ENCODE peak calls at places on chromosomes 2 and 18, in six cellular contexts. S is left ventricle myocardium inferior, Q is WERI-Rb-1, N is gastrocnemius medialis, H is cardiac fibroblast, Y is fibroblast of lung. K is an unnamed sample.

GRCh38 chr2:128293870-128294455 is 24.7 kb downstream of the HS6ST1 start:
- DNase-seq in S (no peak), Q (no peak), N (no peak), H (no peak), Y (no peak), K (no peak)

GRCh38 chr2:38613849-38614213 is 11.1 kb upstream of the HNRNPLL start:
- DNase-seq in S (no peak), Q (no peak), N (no peak), H (no peak), Y (no peak), K (no peak)

GRCh38 chr2:189254268-189254883 is 74.8 kb upstream of the COL5A2 start:
- DNase-seq in S (peak; percentile 18), Q (no peak), N (peak; percentile 57), H (peak; percentile 81), Y (peak; percentile 81), K (peak; percentile 16)

GRCh38 chr18:37570336-37570930 is 4.8 kb upstream of the CELF4 start:
- DNase-seq in S (no peak), Q (peak; percentile 24), N (no peak), H (no peak), Y (no peak), K (no peak)

GRCh38 chr2:102103992-102104871 is 38.3 kb upstream of the IL1R1 start:
- DNase-seq in S (peak; percentile 62), Q (no peak), N (peak; percentile 84), H (peak; percentile 99), Y (peak; percentile 93), K (no peak)

GRCh38 chr2:129061079-129061785 is 742.6 kb upstream of the HS6ST1 start:
- DNase-seq in S (no peak), Q (no peak), N (no peak), H (peak; percentile 86), Y (peak; percentile 79), K (no peak)

GRCh38 chr2:70928366-70928765 is 7.3 kb upstream of the ATP6V1B1 start:
- DNase-seq in S (no peak), Q (no peak), N (no peak), H (no peak), Y (no peak), K (no peak)

GRCh38 chr2:21263622-21264021 is 139.9 kb downstream of the TDRD15 start:
- DNase-seq in S (no peak), Q (no peak), N (no peak), H (no peak), Y (no peak), K (no peak)

GRCh38 chr2:186126181-186126580 is 359.9 kb upstream of the ZC3H15 start:
- DNase-seq in S (no peak), Q (no peak), N (no peak), H (no peak), Y (peak; percentile 8), K (no peak)

GRCh38 chr2:10304458-10305253 is 2.0 kb downstream of the HPCAL1 start:
- DNase-seq in S (no peak), Q (no peak), N (no peak), H (no peak), Y (no peak), K (no peak)

GRCh38 chr2:10302479-10303173 is at the start of gene HPCAL1:
- DNase-seq in S (peak; percentile 90), Q (peak; percentile 93), N (peak; percentile 73), H (peak; percentile 88), Y (peak; percentile 80), K (peak; percentile 91)

GRCh38 chr2:10305254-10305635 is 2.5 kb downstream of the HPCAL1 start:
- DNase-seq in S (no peak), Q (no peak), N (no peak), H (peak; percentile 22), Y (peak; percentile 42), K (no peak)

GRCh38 chr2:10303174-10303633 is 500 bp downstream of the HPCAL1 start:
- DNase-seq in S (no peak), Q (no peak), N (no peak), H (no peak), Y (peak; percentile 21), K (peak; percentile 37)

DNA sequence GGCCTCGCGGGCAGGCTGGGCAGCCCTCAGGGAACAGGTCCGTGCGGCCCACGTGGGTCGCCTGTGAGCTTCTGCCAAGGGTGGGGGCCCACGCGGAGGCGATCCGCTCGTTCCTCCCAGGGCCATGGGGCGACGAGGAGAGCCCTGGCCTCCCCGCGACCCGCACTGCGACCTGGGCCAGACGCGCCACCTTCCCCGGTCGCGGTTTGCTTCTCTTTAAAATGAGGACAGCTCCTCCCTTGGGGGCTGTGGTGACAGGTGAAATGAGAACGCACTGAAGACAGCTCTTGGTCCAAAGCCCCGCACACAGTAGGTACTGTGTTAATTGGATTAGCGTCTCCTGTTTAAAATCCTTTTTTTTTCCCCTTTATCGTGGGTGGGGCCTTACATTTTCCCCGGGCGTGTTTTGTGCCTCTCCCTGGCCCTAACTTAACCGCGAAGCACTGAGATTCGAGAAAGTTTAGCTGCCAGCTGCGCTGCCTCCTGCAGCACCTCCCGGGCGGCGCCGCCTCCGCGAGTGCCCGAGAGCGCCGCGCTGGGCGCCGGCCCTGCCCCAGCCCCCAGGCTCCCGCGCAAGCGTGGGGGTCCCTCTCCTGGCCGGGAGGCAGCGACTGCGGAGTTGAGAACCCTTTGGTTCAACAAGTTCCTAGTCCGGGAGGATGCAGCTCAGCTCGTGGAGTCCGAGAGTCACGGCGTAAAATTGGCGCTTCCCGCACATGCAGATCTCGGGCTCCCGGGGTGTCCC is 1.1 kb downstream of the HPCAL1 start:
- DNase-seq in S (peak; percentile 40), Q (peak; percentile 55), N (no peak), H (peak; percentile 59), Y (peak; percentile 77), K (peak; percentile 50)
- TF ChIP-seq CTCF in S (peak; percentile 42), Q (peak; percentile 45), N (no peak), H (no peak), Y (peak; percentile 36), K (no peak)

DNA sequence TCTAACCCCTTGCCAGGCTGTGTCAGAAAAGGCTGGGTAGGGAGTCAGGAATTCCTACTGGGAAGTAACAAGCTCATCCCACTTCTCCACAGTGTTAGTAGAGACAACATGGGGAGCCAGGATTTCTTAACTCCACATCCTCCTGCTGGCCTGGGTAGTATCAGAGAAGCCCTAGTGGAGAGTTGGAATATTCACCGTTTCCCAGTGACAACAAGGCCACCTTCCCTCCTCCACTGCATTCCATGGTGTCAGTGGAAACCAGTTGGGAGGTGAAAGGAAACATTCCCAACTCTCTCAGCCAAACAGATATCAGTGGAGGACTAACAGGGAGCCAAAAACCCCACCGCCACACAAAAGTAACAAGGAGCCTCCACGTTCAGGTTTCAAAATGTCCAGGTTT is 41.2 kb downstream of the SRD5A2 start:
- DNase-seq in S (no peak), Q (no peak), N (no peak), H (no peak), Y (no peak), K (no peak)
- TF ChIP-seq CTCF in S (no peak), Q (no peak), N (no peak), H (no peak), Y (no peak), K (no peak)

DNA sequence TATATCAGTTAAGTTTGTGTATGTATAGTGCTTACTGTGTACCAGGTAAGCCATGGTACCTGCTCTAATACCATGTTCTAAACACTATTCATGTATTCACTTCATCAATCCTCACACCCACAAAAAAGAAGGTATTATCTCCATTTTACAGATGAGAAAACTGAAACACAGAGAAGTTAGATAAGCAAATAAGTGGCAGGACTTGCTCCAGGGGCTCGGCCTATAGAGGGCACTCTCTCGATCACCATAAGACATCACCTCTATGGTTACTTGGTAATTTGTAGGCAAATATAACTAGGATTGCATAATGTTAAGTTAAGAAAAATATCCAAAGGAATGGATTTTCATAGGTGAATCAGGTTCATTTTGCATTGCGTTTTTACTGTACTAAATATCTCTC is 118.1 kb upstream of the FN1 start:
- DNase-seq in S (no peak), Q (no peak), N (no peak), H (no peak), Y (no peak), K (no peak)
- TF ChIP-seq CTCF in S (no peak), Q (no peak), N (no peak), H (no peak), Y (peak; percentile 23), K (no peak)

GRCh38 chr2:27085670-27086089 is 892 bp upstream of the KHK start:
- DNase-seq in S (peak; percentile 82), Q (peak; percentile 88), N (peak; percentile 84), H (peak; percentile 70), Y (peak; percentile 72), K (peak; percentile 65)
- TF ChIP-seq CTCF in S (peak; percentile 61), Q (peak; percentile 88), N (peak; percentile 13), H (peak; percentile 47), Y (peak; percentile 45), K (no peak)

DNA sequence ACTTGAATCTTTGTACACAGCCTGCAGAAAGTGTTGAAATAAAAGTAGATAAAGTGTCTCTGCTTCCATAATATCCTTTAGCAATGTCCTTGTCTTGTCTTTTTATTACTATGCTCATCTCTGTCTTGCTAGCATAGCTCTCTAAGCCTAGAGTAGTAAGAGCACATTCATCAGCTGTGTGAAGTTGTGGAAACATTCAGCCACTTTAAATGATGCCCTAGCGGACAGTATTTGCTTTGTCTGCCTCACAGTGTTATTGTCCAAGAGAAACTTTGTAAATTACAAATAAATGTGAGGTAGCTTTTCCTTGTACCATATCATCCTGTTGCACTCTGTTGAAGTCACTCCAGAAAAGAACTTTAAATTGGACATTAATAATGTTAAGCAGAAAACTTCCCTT is 60.3 kb upstream of the TTC21B start:
- DNase-seq in S (no peak), Q (no peak), N (no peak), H (no peak), Y (no peak), K (no peak)
- TF ChIP-seq CTCF in S (no peak), Q (no peak), N (no peak), H (no peak), Y (no peak), K (no peak)

GRCh38 chr18:76306685-76307292 is 188.3 kb downstream of the ZNF516 start:
- DNase-seq in S (no peak), Q (no peak), N (no peak), H (no peak), Y (no peak), K (no peak)
- TF ChIP-seq CTCF in S (no peak), Q (peak; percentile 20), N (no peak), H (no peak), Y (no peak), K (peak; percentile 34)

GRCh38 chr18:26190506-26190905 is 35.7 kb upstream of the TAF4B start:
- DNase-seq in S (no peak), Q (no peak), N (no peak), H (no peak), Y (no peak), K (no peak)

GRCh38 chr18:26181343-26181826 is 44.9 kb upstream of the TAF4B start:
- DNase-seq in S (no peak), Q (no peak), N (no peak), H (no peak), Y (no peak), K (no peak)

DNA sequence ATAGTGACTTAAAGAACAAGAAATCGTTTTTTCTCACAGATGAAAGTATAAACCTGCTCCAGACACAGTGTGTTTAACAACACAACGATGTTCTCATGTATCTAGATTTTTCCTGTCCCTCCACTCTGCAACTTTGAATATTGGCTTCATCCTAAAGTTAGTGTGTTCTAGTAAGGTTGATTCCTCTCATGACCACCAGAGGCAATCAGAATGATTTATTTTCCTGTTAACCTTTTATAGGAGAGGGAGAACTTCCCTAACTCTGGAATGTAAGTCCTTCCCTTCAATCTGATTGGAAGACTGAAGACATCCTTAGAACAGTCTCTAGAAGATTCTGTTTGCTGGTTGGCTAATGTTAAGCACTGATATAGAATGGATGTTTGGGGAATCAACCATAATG is 41.0 kb upstream of the TAF4B start:
- DNase-seq in S (no peak), Q (no peak), N (no peak), H (no peak), Y (no peak), K (no peak)
- TF ChIP-seq CTCF in S (peak; percentile 22), Q (no peak), N (no peak), H (no peak), Y (no peak), K (peak; percentile 58)

K was measured in glutamatergic neuron.